ENCODE peak calls at places on chromosomes 3 and 15, in seven cellular contexts. N is ovary, A is HCT116, D is fibroblast of lung, H is PC-9, Y is Caco-2, W is body of pancreas. C is an unnamed sample. For H3K4me1 and H3K9me3, the result is how much of the 10 kb centered on the place peaks cover.

GRCh38 chr3:73614385-73614784 is 10.4 kb downstream of the PDZRN3 start:
- DNase-seq in N (peak), A (no peak), D (peak), H (no peak), Y (peak), W (peak), C (no peak)

GRCh38 chr3:13121553-13122001 is 48.3 kb upstream of the IQSEC1 start:
- DNase-seq in N (no peak), A (no peak), D (no peak), H (no peak), Y (no peak), W (no peak), C (no peak)

GRCh38 chr3:156449712-156450574 is 105.0 kb downstream of the SSR3 start:
- DNase-seq in N (no peak), A (peak), D (peak), H (peak), Y (peak), W (peak), C (no peak)

GRCh38 chr3:42071720-42072582 is 19.2 kb upstream of the TRAK1 start:
- DNase-seq in N (peak), A (no peak), D (peak), H (no peak), Y (peak), W (peak), C (no peak)

GRCh38 chr3:129278970-129279906 is 568 bp downstream of the HMCES start:
- DNase-seq in N (peak), A (peak), D (peak), H (peak), Y (peak), W (peak), C (no peak)

GRCh38 chr15:47803767-47804166 is 86.5 kb downstream of the SEMA6D start:
- DNase-seq in N (no peak), A (no peak), D (peak), H (no peak), Y (no peak), W (no peak), C (no peak)

GRCh38 chr15:39643747-39644520 is 63.1 kb downstream of the THBS1 start:
- DNase-seq in N (no peak), A (no peak), D (no peak), H (no peak), Y (no peak), W (no peak), C (no peak)

GRCh38 chr15:73141216-73141900 is 89.1 kb downstream of the NEO1 start:
- DNase-seq in N (no peak), A (no peak), D (no peak), H (no peak), Y (no peak), W (no peak), C (no peak)

GRCh38 chr3:150308481-150308918 is 99.6 kb upstream of the TSC22D2 start:
- DNase-seq in N (no peak), A (peak), D (no peak), H (no peak), Y (no peak), W (peak), C (no peak)

GRCh38 chr15:71333839-71334238 is 218.6 kb downstream of the THSD4 start:
- DNase-seq in N (no peak), A (no peak), D (peak), H (no peak), Y (no peak), W (no peak), C (no peak)

GRCh38 chr3:189936210-189936609 is 184.5 kb downstream of the P3H2 start:
- DNase-seq in N (no peak), A (no peak), D (no peak), H (peak), Y (no peak), W (no peak), C (no peak)

GRCh38 chr3:41975421-41976103 is 13.7 kb upstream of the ULK4 start:
- DNase-seq in N (no peak), A (no peak), D (no peak), H (no peak), Y (no peak), W (no peak), C (no peak)

GRCh38 chr15:80694624-80695098 is 449 bp upstream of the ABHD17C start:
- DNase-seq in N (peak), A (no peak), D (no peak), H (no peak), Y (no peak), W (no peak), C (no peak)

DNA sequence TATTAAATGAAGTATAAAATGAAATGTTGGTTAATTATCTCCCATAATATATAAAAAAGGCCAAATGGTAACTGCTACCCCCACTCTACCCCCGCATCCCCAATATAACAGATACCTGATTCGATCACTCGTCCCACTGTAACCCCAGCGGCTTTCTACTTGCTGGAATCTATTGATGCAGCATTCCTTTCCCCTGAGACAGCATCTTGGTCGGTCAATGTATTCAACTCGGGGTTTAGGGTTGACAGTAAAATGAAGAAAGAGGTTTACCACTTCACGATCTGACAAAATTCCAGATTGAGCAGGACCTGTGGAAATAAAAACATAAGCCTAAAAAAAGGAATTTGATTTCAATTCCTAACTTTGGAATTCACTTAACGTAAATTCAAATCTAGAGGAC is 18.6 kb upstream of the C15orf40 start:
- DNase-seq in N (no peak), A (peak), D (peak), H (no peak), Y (no peak), W (no peak), C (no peak)
- H3K4me3 ChIP-seq in N (no peak), A (no peak), D (no peak), H (no peak), Y (no peak), W (no peak), C (no peak)

GRCh38 chr15:67132276-67132675 is 66.9 kb downstream of the SMAD3 start:
- DNase-seq in N (no peak), A (no peak), D (no peak), H (no peak), Y (no peak), W (no peak), C (no peak)
- H3K4me1 ChIP-seq in N (under half), A (half or more), D (half or more), H (half or more), Y (half or more), W (half or more), C (under half)

DNA sequence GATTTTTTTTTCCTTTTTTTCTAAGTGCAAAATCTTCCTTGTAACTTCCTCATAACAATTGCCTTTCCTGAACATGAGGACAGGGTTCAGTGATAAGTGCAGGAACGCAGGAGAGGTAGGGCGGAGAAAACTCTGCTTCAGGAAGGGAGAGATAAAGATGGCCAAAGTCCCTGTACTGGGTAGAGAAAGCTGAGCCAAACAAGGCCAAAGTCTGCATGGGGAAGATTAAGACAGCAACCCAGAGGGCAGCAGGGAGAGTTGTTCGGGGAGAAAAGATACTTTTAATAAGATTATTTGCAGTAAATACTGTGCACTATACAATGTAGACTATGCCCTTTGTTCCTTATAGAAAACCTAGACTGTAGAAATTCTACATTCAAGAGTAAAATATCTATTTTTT is 55.4 kb upstream of the LRRFIP2 start:
- DNase-seq in N (no peak), A (no peak), D (no peak), H (no peak), Y (peak), W (peak), C (no peak)
- H3K9me3 ChIP-seq in N (under half), A (under half), D (under half), H (under half), Y (under half), W (under half), C (under half)

DNA sequence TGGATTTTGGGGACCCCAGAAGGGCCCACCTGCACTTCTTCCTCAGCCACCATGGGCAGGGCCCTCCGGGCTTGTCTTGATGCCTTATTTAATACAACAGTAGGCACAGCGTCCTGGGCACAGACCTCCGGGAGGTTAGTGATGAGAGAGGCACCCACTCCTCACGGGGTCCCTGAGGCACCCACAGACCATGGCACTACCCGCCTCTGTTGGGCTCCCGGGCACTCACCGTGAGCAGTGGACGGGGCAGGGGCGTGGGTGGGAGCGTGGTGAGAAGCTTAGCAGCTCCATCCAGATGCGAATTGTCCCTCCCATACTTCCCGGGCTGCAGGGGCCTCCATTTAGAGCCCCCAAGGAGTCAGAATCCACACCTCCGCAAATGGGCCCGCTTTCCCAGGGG is 317 bp upstream of the MESP2 start:
- DNase-seq in N (no peak), A (no peak), D (no peak), H (no peak), Y (no peak), W (no peak), C (no peak)
- H3K4me3 ChIP-seq in N (peak), A (no peak), D (no peak), H (no peak), Y (peak), W (no peak), C (no peak)

DNA sequence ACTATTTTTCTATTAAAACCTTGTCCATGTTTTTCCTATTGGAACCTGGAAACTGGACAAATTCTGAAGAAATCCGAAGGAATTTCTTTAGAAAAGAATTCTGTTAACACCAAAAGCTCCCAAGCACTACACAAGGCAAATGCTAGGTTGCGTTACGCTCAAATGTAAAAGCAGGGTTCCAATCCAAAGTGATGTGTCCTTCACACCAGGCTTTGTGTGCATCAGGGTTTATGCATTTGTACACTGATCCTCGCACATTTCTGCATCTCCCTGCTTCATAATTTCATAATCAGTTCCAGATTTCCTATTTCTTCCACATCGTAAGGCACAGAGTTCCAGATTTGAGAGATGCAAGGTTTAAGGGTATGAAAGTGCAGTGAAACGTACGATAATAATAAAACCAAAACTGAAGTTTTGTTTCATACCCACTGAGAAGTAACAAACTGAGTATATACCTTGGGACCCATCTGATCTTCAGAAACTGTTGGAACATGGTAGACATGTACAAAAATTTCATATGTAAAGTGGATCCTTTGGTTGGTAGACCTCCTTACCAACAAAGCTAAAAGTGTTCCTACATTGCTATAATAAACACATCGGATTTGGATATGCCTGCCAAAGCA is 132.2 kb upstream of the WNT5A start:
- DNase-seq in N (no peak), A (no peak), D (no peak), H (no peak), Y (no peak), W (no peak), C (no peak)
- H3K4me1 ChIP-seq in N (under half), A (under half), D (under half), H (half or more), Y (under half), W (under half), C (under half)

DNA sequence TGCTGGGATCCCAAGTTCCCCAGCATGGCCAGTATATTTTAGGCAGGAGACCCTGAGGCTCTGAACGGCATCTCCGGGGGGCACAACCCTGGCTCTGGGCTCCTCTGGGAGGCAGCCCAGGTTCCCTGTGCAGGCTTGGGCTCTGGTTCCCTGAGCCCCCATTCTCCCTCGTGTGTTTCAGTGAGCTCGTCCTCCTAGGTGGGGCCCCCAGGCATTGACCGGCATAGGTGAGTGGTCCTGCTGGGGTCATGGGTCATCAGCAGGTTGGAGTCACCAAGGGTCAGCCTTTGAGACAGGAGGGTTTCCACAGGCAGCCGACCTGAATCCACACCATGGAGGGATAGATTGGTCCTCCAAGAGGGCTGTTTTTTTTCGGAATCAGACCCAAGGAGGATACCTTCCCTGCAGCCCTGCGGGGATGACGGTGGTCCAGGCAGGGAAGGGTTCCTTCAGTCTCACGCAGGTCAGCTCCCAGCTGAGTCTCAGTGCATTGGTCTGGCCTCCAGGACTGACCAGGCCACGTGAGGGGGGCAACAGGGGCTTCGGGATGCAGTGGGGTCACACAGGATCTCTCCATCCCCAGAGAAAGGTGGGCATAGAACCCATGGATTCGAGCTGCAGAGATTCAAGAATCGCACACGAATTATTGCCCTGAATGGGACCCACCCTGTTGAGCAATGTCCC is 226.0 kb downstream of the SNRPN start:
- DNase-seq in N (peak), A (no peak), D (no peak), H (no peak), Y (no peak), W (peak), C (no peak)
- H3K9me3 ChIP-seq in N (under half), A (under half), D (under half), H (under half), Y (half or more), W (under half), C (under half)